ENCODE peak calls at places on chromosomes 7 and 10, in four cellular contexts. P is brain microvascular endothelial cell, J is hepatocyte, X is spleen. G is an unnamed sample.

GRCh38 chr10:5971315-5971832 is 6.0 kb downstream of the IL15RA start:
- DNase-seq in P (no peak), J (peak; percentile 65), X (no peak), G (no peak)

GRCh38 chr7:148975896-148976295 is 52.4 kb downstream of the PDIA4 start:
- DNase-seq in P (no peak), J (no peak), X (peak; percentile 41), G (no peak)

GRCh38 chr7:125390866-125391265 is 461.2 kb upstream of the POT1 start:
- DNase-seq in P (no peak), J (no peak), X (no peak), G (no peak)

GRCh38 chr10:31697271-31698168 is 231.1 kb downstream of the ARHGAP12 start:
- DNase-seq in P (peak; percentile 86), J (peak; percentile 48), X (peak; percentile 84), G (peak; percentile 93)

GRCh38 chr10:101879456-101880189 is 36.0 kb upstream of the KCNIP2 start:
- DNase-seq in P (peak; percentile 73), J (no peak), X (no peak), G (no peak)

GRCh38 chr10:21260060-21260792 is 265.3 kb downstream of the SKIDA1 start:
- DNase-seq in P (no peak), J (no peak), X (no peak), G (no peak)

GRCh38 chr7:22357311-22358175 is 589 bp upstream of the RAPGEF5 start:
- DNase-seq in P (no peak), J (peak; percentile 69), X (no peak), G (no peak)

GRCh38 chr7:4880218-4880617 is 3.3 kb downstream of the RADIL start:
- DNase-seq in P (no peak), J (no peak), X (no peak), G (no peak)

GRCh38 chr7:55185941-55186609 is 167.3 kb downstream of the EGFR start:
- DNase-seq in P (peak; percentile 93), J (peak; percentile 65), X (no peak), G (no peak)

GRCh38 chr10:132493246-132493755 is 44.3 kb upstream of the INPP5A start:
- DNase-seq in P (no peak), J (no peak), X (peak; percentile 47), G (no peak)

GRCh38 chr7:144821069-144821468 is 14.8 kb downstream of the TPK1 start:
- DNase-seq in P (no peak), J (no peak), X (no peak), G (no peak)

GRCh38 chr10:119466655-119467054 is 75.9 kb downstream of the RGS10 start:
- DNase-seq in P (no peak), J (no peak), X (peak; percentile 72), G (peak; percentile 72)

GRCh38 chr10:94992811-94993210 is 54.4 kb downstream of the CYP2C9 start:
- DNase-seq in P (no peak), J (peak; percentile 47), X (no peak), G (no peak)

GRCh38 chr10:8060010-8060703 is 5.7 kb downstream of the GATA3 start:
- DNase-seq in P (no peak), J (peak; percentile 19), X (no peak), G (no peak)

GRCh38 chr10:58797356-58797755 is 284.7 kb downstream of the BICC1 start:
- DNase-seq in P (no peak), J (no peak), X (no peak), G (no peak)

GRCh38 chr7:121591916-121592315 is 195.8 kb upstream of the FAM3C start:
- DNase-seq in P (no peak), J (no peak), X (no peak), G (no peak)

GRCh38 chr7:43647772-43648643 is 65.1 kb downstream of the STK17A start:
- DNase-seq in P (peak; percentile 94), J (peak; percentile 62), X (peak; percentile 89), G (peak; percentile 86)

GRCh38 chr7:43647314-43647691 is 64.4 kb downstream of the STK17A start:
- DNase-seq in P (peak; percentile 91), J (no peak), X (no peak), G (no peak)

GRCh38 chr7:43648725-43649406 is 66.0 kb downstream of the STK17A start:
- DNase-seq in P (peak; percentile 89), J (no peak), X (peak; percentile 91), G (no peak)

GRCh38 chr7:43650457-43651052 is 67.6 kb downstream of the STK17A start:
- DNase-seq in P (peak; percentile 78), J (no peak), X (peak; percentile 78), G (no peak)

DNA sequence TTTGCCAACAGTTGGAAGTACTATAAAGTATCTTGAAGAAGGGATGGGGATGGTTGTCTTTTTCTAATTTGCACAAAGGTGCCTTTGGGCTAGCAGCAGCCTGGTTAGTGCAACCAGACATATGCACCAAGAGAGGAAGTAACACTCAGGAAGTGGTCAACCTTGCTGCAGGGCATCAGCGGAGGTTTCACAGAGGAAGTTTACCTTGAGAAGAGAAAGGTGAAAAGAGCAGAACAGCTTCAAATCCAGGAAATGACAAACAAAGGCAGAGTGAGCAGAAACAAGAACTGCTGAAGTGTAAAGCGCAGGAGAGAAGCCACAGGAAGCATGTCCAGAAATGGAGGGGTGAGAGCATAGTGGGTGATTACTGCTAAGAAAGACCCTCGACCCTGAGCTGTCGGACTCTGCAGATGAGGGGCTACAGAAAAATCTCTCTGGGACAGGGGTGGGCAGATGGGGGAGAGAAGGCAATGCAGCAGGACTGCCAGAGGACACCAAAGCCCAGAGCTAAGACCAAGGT is 66.9 kb downstream of the STK17A start:
- DNase-seq in P (no peak), J (no peak), X (peak; percentile 89), G (no peak)
- H3K27ac ChIP-seq in P (peak overlapping the region; percentile 100), J (no peak overlapping the region), X (peak overlapping the region; percentile 97), G (peak overlapping the region; percentile 99)

DNA sequence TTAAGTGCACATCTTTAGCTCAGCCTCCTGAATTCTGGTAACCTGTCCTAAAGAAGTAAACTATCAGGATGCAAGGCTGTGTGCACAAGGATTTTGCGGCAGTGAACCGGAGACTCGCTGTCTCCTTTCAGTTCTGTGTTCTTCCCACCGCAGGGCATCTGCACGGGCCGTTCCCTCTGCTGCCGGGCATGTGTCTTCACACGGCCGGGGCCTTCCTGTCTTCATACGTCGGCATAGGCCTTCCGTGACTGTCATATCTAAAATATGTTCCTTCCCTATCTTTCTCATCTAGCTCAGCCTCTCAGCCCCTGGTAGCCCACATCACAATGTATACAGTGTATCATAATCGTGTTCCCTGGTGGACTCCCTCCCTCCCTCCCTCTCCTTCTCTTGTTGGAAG is 16.4 kb downstream of the PALD1 start:
- DNase-seq in P (no peak), J (no peak), X (peak; percentile 87), G (no peak)
- H3K4me3 ChIP-seq in P (no peak overlapping the region), J (no peak overlapping the region), X (no peak overlapping the region), G (no peak overlapping the region)

DNA sequence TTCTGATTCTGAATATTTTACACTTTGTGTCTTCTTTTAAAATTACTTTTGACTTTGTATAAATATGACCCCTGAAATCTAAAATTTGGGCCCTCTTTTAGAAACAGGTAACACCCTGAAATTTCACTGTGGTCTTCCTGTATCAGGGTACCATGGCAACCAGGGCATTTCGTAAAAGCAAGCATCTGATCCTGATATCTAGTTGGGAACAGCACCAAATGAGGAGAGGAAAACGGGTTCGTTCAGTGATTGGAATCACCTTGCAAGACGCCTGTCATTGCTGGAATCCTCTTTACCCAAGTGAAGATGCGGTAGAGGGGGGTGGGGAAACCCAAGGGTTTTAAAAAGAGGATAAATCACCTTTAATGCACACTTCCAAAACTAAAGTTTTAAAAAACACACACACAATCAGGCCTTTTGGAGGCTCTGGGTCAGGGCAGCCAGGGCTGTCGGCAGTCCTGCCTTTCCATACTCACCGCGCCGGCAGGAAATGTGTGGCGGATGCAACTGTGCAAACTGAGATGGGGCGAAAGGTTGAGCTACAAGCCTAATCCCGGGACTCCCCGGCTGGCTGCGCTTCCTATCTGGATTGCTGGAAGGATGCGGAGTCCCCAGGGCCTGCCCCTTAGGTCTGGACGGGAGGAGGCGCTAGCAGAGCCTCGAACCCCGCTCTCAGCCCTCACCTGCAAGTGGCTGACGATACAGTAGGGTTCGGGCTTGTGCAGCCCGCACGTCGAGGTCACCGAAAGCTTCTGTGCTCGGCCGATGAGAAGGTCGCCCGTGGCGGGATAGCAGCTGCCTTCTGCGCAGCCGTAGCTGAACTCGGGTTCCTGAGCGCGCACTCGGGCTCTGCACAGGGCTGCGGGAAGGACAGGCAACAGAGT is 1.8 kb downstream of the LAMB1 start:
- DNase-seq in P (no peak), J (peak; percentile 64), X (no peak), G (no peak)
- H3K27ac ChIP-seq in P (peak overlapping the region; percentile 72), J (peak overlapping the region; percentile 95), X (peak overlapping the region; percentile 74), G (peak overlapping the region; percentile 17)

GRCh38 chr7:130429019-130429418 is 11.8 kb downstream of the CEP41 start:
- DNase-seq in P (no peak), J (no peak), X (no peak), G (no peak)

GRCh38 chr7:130435455-130435854 is 5.4 kb downstream of the CEP41 start:
- DNase-seq in P (no peak), J (no peak), X (no peak), G (no peak)

GRCh38 chr7:130433336-130433735 is 7.5 kb downstream of the CEP41 start:
- DNase-seq in P (no peak), J (no peak), X (no peak), G (no peak)

GRCh38 chr7:130432886-130433285 is 7.9 kb downstream of the CEP41 start:
- DNase-seq in P (peak; percentile 34), J (no peak), X (no peak), G (no peak)

GRCh38 chr7:130430841-130431713 is 9.7 kb downstream of the CEP41 start:
- DNase-seq in P (peak; percentile 65), J (peak; percentile 32), X (no peak), G (no peak)
- H3K4me3 ChIP-seq in P (peak overlapping the region; percentile 38), J (no peak overlapping the region), X (no peak overlapping the region), G (peak overlapping the region; percentile 31)

GRCh38 chr7:47485640-47486435 is 96.1 kb downstream of the TNS3 start:
- DNase-seq in P (no peak), J (peak; percentile 72), X (peak; percentile 71), G (no peak)
- H3K27ac ChIP-seq in P (no peak overlapping the region), J (peak overlapping the region; percentile 93), X (peak overlapping the region; percentile 19), G (peak overlapping the region; percentile 62)

GRCh38 chr7:134780166-134780853 is 876 bp downstream of the CALD1 start:
- DNase-seq in P (no peak), J (no peak), X (no peak), G (no peak)
- H3K4me3 ChIP-seq in P (peak overlapping the region; percentile 82), J (peak overlapping the region; percentile 38), X (peak overlapping the region; percentile 27), G (peak overlapping the region; percentile 72)

DNA sequence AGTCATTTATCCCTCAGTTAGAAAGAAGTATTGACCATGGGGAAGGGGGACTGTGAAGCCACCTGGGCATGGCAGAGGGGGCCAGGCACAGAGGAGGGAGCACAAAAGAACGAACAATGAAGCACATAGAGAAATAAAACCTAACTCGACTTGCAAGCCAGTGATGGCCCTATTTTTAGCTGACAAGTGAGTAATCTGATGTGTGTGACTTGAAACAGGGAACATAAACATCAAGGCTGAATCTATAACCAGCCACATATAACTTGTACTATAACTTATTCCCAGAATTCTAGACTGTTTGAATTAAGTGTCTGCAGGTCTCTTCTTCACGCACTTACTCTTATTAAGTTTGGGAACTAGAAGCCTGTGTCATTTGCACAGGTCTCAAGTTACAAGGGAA is 490.7 kb downstream of the KCNMA1 start:
- DNase-seq in P (no peak), J (no peak), X (no peak), G (no peak)
- H3K27ac ChIP-seq in P (no peak overlapping the region), J (no peak overlapping the region), X (no peak overlapping the region), G (peak overlapping the region; percentile 38)

G was measured in coronary artery.